ENCODE peak calls at places on chromosome 15, in six cellular contexts. One of them, this sample, is unnamed.

GRCh38 chr15:35329993-35330695 is 215.8 kb downstream of the DPH6 start:
- DNase-seq in fibroblast of pulmonary artery: no peak
- DNase-seq in activated T-cell treated with anti-CD3 and anti-CD28 coated beads, Interleukin-2, amount 50 U/mL, for 1 hour: no peak
- DNase-seq in H4: no peak
- DNase-seq in stimulated activated naive B cell treated with anti-CD40 and anti-IgM and Interleukin-4, amounts not matched to agents 10 μg/mL and 1 μg/mL and 100 μg/mL, for 72 hours: no peak
- DNase-seq in Caki2: no peak
- DNase-seq in this sample: no peak

GRCh38 chr15:41969851-41970431 is 2.4 kb downstream of the EHD4 start:
- DNase-seq in fibroblast of pulmonary artery: no peak
- DNase-seq in activated T-cell treated with anti-CD3 and anti-CD28 coated beads, Interleukin-2, amount 50 U/mL, for 1 hour: no peak
- DNase-seq in H4: no peak
- DNase-seq in stimulated activated naive B cell treated with anti-CD40 and anti-IgM and Interleukin-4, amounts not matched to agents 10 μg/mL and 1 μg/mL and 100 μg/mL, for 72 hours: peak
- DNase-seq in Caki2: peak
- DNase-seq in this sample: no peak

GRCh38 chr15:98881526-98882517 is 125.8 kb downstream of the PGPEP1L start:
- DNase-seq in fibroblast of pulmonary artery: peak
- DNase-seq in activated T-cell treated with anti-CD3 and anti-CD28 coated beads, Interleukin-2, amount 50 U/mL, for 1 hour: no peak
- DNase-seq in H4: peak
- DNase-seq in stimulated activated naive B cell treated with anti-CD40 and anti-IgM and Interleukin-4, amounts not matched to agents 10 μg/mL and 1 μg/mL and 100 μg/mL, for 72 hours: no peak
- DNase-seq in Caki2: peak
- DNase-seq in this sample: peak

GRCh38 chr15:42832577-42832976 is 88.0 kb downstream of the TTBK2 start:
- DNase-seq in fibroblast of pulmonary artery: peak
- DNase-seq in activated T-cell treated with anti-CD3 and anti-CD28 coated beads, Interleukin-2, amount 50 U/mL, for 1 hour: no peak
- DNase-seq in H4: peak
- DNase-seq in stimulated activated naive B cell treated with anti-CD40 and anti-IgM and Interleukin-4, amounts not matched to agents 10 μg/mL and 1 μg/mL and 100 μg/mL, for 72 hours: no peak
- DNase-seq in Caki2: peak
- DNase-seq in this sample: no peak

GRCh38 chr15:41797194-41797593 is 22.9 kb downstream of the MAPKBP1 start:
- DNase-seq in fibroblast of pulmonary artery: no peak
- DNase-seq in activated T-cell treated with anti-CD3 and anti-CD28 coated beads, Interleukin-2, amount 50 U/mL, for 1 hour: no peak
- DNase-seq in H4: no peak
- DNase-seq in stimulated activated naive B cell treated with anti-CD40 and anti-IgM and Interleukin-4, amounts not matched to agents 10 μg/mL and 1 μg/mL and 100 μg/mL, for 72 hours: peak
- DNase-seq in Caki2: no peak
- DNase-seq in this sample: no peak

GRCh38 chr15:83398591-83398990 is 48.5 kb upstream of the SH3GL3 start:
- DNase-seq in fibroblast of pulmonary artery: peak
- DNase-seq in activated T-cell treated with anti-CD3 and anti-CD28 coated beads, Interleukin-2, amount 50 U/mL, for 1 hour: no peak
- DNase-seq in H4: peak
- DNase-seq in stimulated activated naive B cell treated with anti-CD40 and anti-IgM and Interleukin-4, amounts not matched to agents 10 μg/mL and 1 μg/mL and 100 μg/mL, for 72 hours: no peak
- DNase-seq in Caki2: no peak
- DNase-seq in this sample: no peak

GRCh38 chr15:78065284-78065872 is 12.1 kb downstream of the TBC1D2B start:
- DNase-seq in fibroblast of pulmonary artery: peak
- DNase-seq in activated T-cell treated with anti-CD3 and anti-CD28 coated beads, Interleukin-2, amount 50 U/mL, for 1 hour: no peak
- DNase-seq in H4: peak
- DNase-seq in stimulated activated naive B cell treated with anti-CD40 and anti-IgM and Interleukin-4, amounts not matched to agents 10 μg/mL and 1 μg/mL and 100 μg/mL, for 72 hours: no peak
- DNase-seq in Caki2: peak
- DNase-seq in this sample: peak

GRCh38 chr15:36988947-36989346 is 111.4 kb downstream of the MEIS2 start:
- DNase-seq in fibroblast of pulmonary artery: no peak
- DNase-seq in activated T-cell treated with anti-CD3 and anti-CD28 coated beads, Interleukin-2, amount 50 U/mL, for 1 hour: no peak
- DNase-seq in H4: no peak
- DNase-seq in stimulated activated naive B cell treated with anti-CD40 and anti-IgM and Interleukin-4, amounts not matched to agents 10 μg/mL and 1 μg/mL and 100 μg/mL, for 72 hours: no peak
- DNase-seq in Caki2: no peak
- DNase-seq in this sample: no peak

GRCh38 chr15:67303490-67304363 is 49.1 kb downstream of the IQCH start:
- DNase-seq in fibroblast of pulmonary artery: peak
- DNase-seq in activated T-cell treated with anti-CD3 and anti-CD28 coated beads, Interleukin-2, amount 50 U/mL, for 1 hour: no peak
- DNase-seq in H4: peak
- DNase-seq in stimulated activated naive B cell treated with anti-CD40 and anti-IgM and Interleukin-4, amounts not matched to agents 10 μg/mL and 1 μg/mL and 100 μg/mL, for 72 hours: no peak
- DNase-seq in Caki2: peak
- DNase-seq in this sample: no peak

GRCh38 chr15:98840010-98840409 is 167.6 kb downstream of the PGPEP1L start:
- DNase-seq in fibroblast of pulmonary artery: no peak
- DNase-seq in activated T-cell treated with anti-CD3 and anti-CD28 coated beads, Interleukin-2, amount 50 U/mL, for 1 hour: no peak
- DNase-seq in H4: no peak
- DNase-seq in stimulated activated naive B cell treated with anti-CD40 and anti-IgM and Interleukin-4, amounts not matched to agents 10 μg/mL and 1 μg/mL and 100 μg/mL, for 72 hours: no peak
- DNase-seq in Caki2: no peak
- DNase-seq in this sample: no peak

GRCh38 chr15:78088773-78089080 is 3.6 kb upstream of the SH2D7 start:
- DNase-seq in fibroblast of pulmonary artery: no peak
- DNase-seq in activated T-cell treated with anti-CD3 and anti-CD28 coated beads, Interleukin-2, amount 50 U/mL, for 1 hour: no peak
- DNase-seq in H4: no peak
- DNase-seq in stimulated activated naive B cell treated with anti-CD40 and anti-IgM and Interleukin-4, amounts not matched to agents 10 μg/mL and 1 μg/mL and 100 μg/mL, for 72 hours: no peak
- DNase-seq in Caki2: no peak
- DNase-seq in this sample: no peak

GRCh38 chr15:100759698-100760356 is 119.8 kb upstream of the ALDH1A3 start:
- DNase-seq in fibroblast of pulmonary artery: peak
- DNase-seq in activated T-cell treated with anti-CD3 and anti-CD28 coated beads, Interleukin-2, amount 50 U/mL, for 1 hour: no peak
- DNase-seq in H4: peak
- DNase-seq in stimulated activated naive B cell treated with anti-CD40 and anti-IgM and Interleukin-4, amounts not matched to agents 10 μg/mL and 1 μg/mL and 100 μg/mL, for 72 hours: no peak
- DNase-seq in Caki2: peak
- DNase-seq in this sample: no peak

GRCh38 chr15:69762373-69763148 is 309.9 kb downstream of the RPLP1 start:
- DNase-seq in fibroblast of pulmonary artery: peak
- DNase-seq in activated T-cell treated with anti-CD3 and anti-CD28 coated beads, Interleukin-2, amount 50 U/mL, for 1 hour: no peak
- DNase-seq in H4: no peak
- DNase-seq in stimulated activated naive B cell treated with anti-CD40 and anti-IgM and Interleukin-4, amounts not matched to agents 10 μg/mL and 1 μg/mL and 100 μg/mL, for 72 hours: no peak
- DNase-seq in Caki2: no peak
- DNase-seq in this sample: no peak

GRCh38 chr15:69145694-69146492 is 14.5 kb upstream of the GLCE start:
- DNase-seq in fibroblast of pulmonary artery: peak
- DNase-seq in activated T-cell treated with anti-CD3 and anti-CD28 coated beads, Interleukin-2, amount 50 U/mL, for 1 hour: no peak
- DNase-seq in H4: no peak
- DNase-seq in stimulated activated naive B cell treated with anti-CD40 and anti-IgM and Interleukin-4, amounts not matched to agents 10 μg/mL and 1 μg/mL and 100 μg/mL, for 72 hours: no peak
- DNase-seq in Caki2: peak
- DNase-seq in this sample: no peak

GRCh38 chr15:33506781-33507180 is 196.0 kb downstream of the RYR3 start:
- DNase-seq in fibroblast of pulmonary artery: no peak
- DNase-seq in activated T-cell treated with anti-CD3 and anti-CD28 coated beads, Interleukin-2, amount 50 U/mL, for 1 hour: no peak
- DNase-seq in H4: no peak
- DNase-seq in stimulated activated naive B cell treated with anti-CD40 and anti-IgM and Interleukin-4, amounts not matched to agents 10 μg/mL and 1 μg/mL and 100 μg/mL, for 72 hours: no peak
- DNase-seq in Caki2: no peak
- DNase-seq in this sample: no peak

GRCh38 chr15:94083467-94083991 is 147.8 kb upstream of the MCTP2 start:
- DNase-seq in fibroblast of pulmonary artery: peak
- DNase-seq in activated T-cell treated with anti-CD3 and anti-CD28 coated beads, Interleukin-2, amount 50 U/mL, for 1 hour: no peak
- DNase-seq in H4: peak
- DNase-seq in stimulated activated naive B cell treated with anti-CD40 and anti-IgM and Interleukin-4, amounts not matched to agents 10 μg/mL and 1 μg/mL and 100 μg/mL, for 72 hours: no peak
- DNase-seq in Caki2: no peak
- DNase-seq in this sample: no peak

GRCh38 chr15:64067564-64068030 is 21.3 kb upstream of the DAPK2 start:
- DNase-seq in fibroblast of pulmonary artery: peak
- DNase-seq in activated T-cell treated with anti-CD3 and anti-CD28 coated beads, Interleukin-2, amount 50 U/mL, for 1 hour: peak
- DNase-seq in H4: peak
- DNase-seq in stimulated activated naive B cell treated with anti-CD40 and anti-IgM and Interleukin-4, amounts not matched to agents 10 μg/mL and 1 μg/mL and 100 μg/mL, for 72 hours: peak
- DNase-seq in Caki2: peak
- DNase-seq in this sample: no peak

GRCh38 chr15:61879219-61879618 is 181.0 kb downstream of the VPS13C start:
- DNase-seq in fibroblast of pulmonary artery: no peak
- DNase-seq in activated T-cell treated with anti-CD3 and anti-CD28 coated beads, Interleukin-2, amount 50 U/mL, for 1 hour: no peak
- DNase-seq in H4: peak
- DNase-seq in stimulated activated naive B cell treated with anti-CD40 and anti-IgM and Interleukin-4, amounts not matched to agents 10 μg/mL and 1 μg/mL and 100 μg/mL, for 72 hours: no peak
- DNase-seq in Caki2: peak
- DNase-seq in this sample: no peak

GRCh38 chr15:69307939-69308338 is 9.2 kb downstream of the PAQR5 start:
- DNase-seq in fibroblast of pulmonary artery: no peak
- DNase-seq in activated T-cell treated with anti-CD3 and anti-CD28 coated beads, Interleukin-2, amount 50 U/mL, for 1 hour: no peak
- DNase-seq in H4: no peak
- DNase-seq in stimulated activated naive B cell treated with anti-CD40 and anti-IgM and Interleukin-4, amounts not matched to agents 10 μg/mL and 1 μg/mL and 100 μg/mL, for 72 hours: no peak
- DNase-seq in Caki2: no peak
- DNase-seq in this sample: no peak

GRCh38 chr15:91302588-91303439 is 202.8 kb downstream of the SV2B start:
- DNase-seq in fibroblast of pulmonary artery: peak
- DNase-seq in activated T-cell treated with anti-CD3 and anti-CD28 coated beads, Interleukin-2, amount 50 U/mL, for 1 hour: peak
- DNase-seq in H4: peak
- DNase-seq in stimulated activated naive B cell treated with anti-CD40 and anti-IgM and Interleukin-4, amounts not matched to agents 10 μg/mL and 1 μg/mL and 100 μg/mL, for 72 hours: peak
- DNase-seq in Caki2: peak
- DNase-seq in this sample: no peak

GRCh38 chr15:95757171-95757570 is 573.3 kb upstream of the NR2F2 start:
- DNase-seq in fibroblast of pulmonary artery: no peak
- DNase-seq in activated T-cell treated with anti-CD3 and anti-CD28 coated beads, Interleukin-2, amount 50 U/mL, for 1 hour: no peak
- DNase-seq in H4: no peak
- DNase-seq in stimulated activated naive B cell treated with anti-CD40 and anti-IgM and Interleukin-4, amounts not matched to agents 10 μg/mL and 1 μg/mL and 100 μg/mL, for 72 hours: no peak
- DNase-seq in Caki2: no peak
- DNase-seq in this sample: no peak

This sample was measured in GF-D8.